ENCODE peak calls at places on chromosomes 13 and 19, in four cellular contexts. Z, N, I and Y are unnamed samples. For H3K4me1 and H3K9me3, the result is how much of the 10 kb centered on the place peaks cover.

GRCh38 chr19:15702590-15702930 is 25.3 kb upstream of the OR10H2 start:
- DNase-seq in I (peak), Z (peak), N (peak), Y (peak)

GRCh38 chr13:27082325-27082724 is 89.3 kb downstream of the USP12 start:
- DNase-seq in Z (no peak), I (no peak), N (peak), Y (no peak)

GRCh38 chr19:14576363-14576762 is 4.5 kb upstream of the NDUFB7 start:
- DNase-seq in I (no peak), N (no peak), Z (no peak), Y (no peak)

GRCh38 chr13:25990801-25991200 is 61.0 kb downstream of the SHISA2 start:
- DNase-seq in Z (no peak), I (no peak), N (peak), Y (no peak)

GRCh38 chr13:95479706-95480105 is 72.8 kb upstream of the CLDN10 start:
- DNase-seq in I (no peak), N (no peak), Z (no peak), Y (no peak)

GRCh38 chr13:41520016-41520698 is 62.8 kb downstream of the RGCC start:
- DNase-seq in Z (no peak), N (no peak), I (no peak), Y (no peak)

GRCh38 chr13:48514776-48515175 is 18.1 kb downstream of the RCBTB2 start:
- DNase-seq in N (no peak), Z (no peak), I (no peak), Y (no peak)

GRCh38 chr13:53821632-53822031 is 793.0 kb downstream of the OLFM4 start:
- DNase-seq in Z (no peak), N (no peak), I (peak), Y (no peak)

GRCh38 chr13:33927315-33927714 is 109.4 kb downstream of the RFC3 start:
- DNase-seq in N (peak), I (peak), Z (no peak), Y (no peak)

GRCh38 chr13:74204606-74205312 is 70.6 kb upstream of the KLF12 start:
- DNase-seq in N (no peak), I (no peak), Z (no peak), Y (no peak)

GRCh38 chr13:74464656-74465055 is 330.5 kb upstream of the KLF12 start:
- DNase-seq in N (no peak), I (no peak), Z (no peak), Y (no peak)

GRCh38 chr19:34481861-34482379 is 362 bp downstream of the WTIP start:
- DNase-seq in N (no peak), Z (no peak), I (peak), Y (no peak)

GRCh38 chr19:38221421-38221820 is 2.6 kb downstream of the DPF1 start:
- DNase-seq in Z (no peak), N (no peak), I (no peak), Y (no peak)

GRCh38 chr13:114049026-114049425 is 75.2 kb upstream of the C13orf46 start:
- DNase-seq in I (no peak), N (no peak), Z (no peak), Y (no peak)

GRCh38 chr19:52138614-52139290 is 986 bp downstream of the ZNF616 start:
- DNase-seq in Z (peak), I (peak), N (peak), Y (peak)

GRCh38 chr13:33642374-33643065 is 175.4 kb upstream of the RFC3 start:
- DNase-seq in N (peak), I (peak), Z (no peak), Y (no peak)

GRCh38 chr13:63446329-63446728 is 2030.7 kb upstream of the PCDH20 start:
- DNase-seq in I (no peak), N (no peak), Z (no peak), Y (no peak)

GRCh38 chr19:1765182-1765903 is 12.0 kb downstream of the ONECUT3 start:
- DNase-seq in N (no peak), Z (no peak), I (no peak), Y (no peak)

GRCh38 chr13:100879255-100879654 is 204.7 kb upstream of the TMTC4 start:
- DNase-seq in Z (no peak), N (no peak), I (no peak), Y (no peak)

GRCh38 chr19:3683866-3684816 is 16.1 kb downstream of the PIP5K1C start:
- DNase-seq in I (no peak), N (peak), Z (no peak), Y (no peak)

GRCh38 chr19:41888926-41889325 is 5.9 kb downstream of the ARHGEF1 start:
- DNase-seq in I (no peak), N (no peak), Z (no peak), Y (no peak)

GRCh38 chr13:37476874-37477273 is 121.7 kb downstream of the POSTN start:
- DNase-seq in N (peak), Z (no peak), I (no peak), Y (peak)

GRCh38 chr13:113345486-113345885 is 18.4 kb downstream of the GRTP1 start:
- DNase-seq in I (no peak), N (no peak), Z (no peak), Y (no peak)

GRCh38 chr13:26784704-26785639 is 24.4 kb upstream of the GPR12 start:
- DNase-seq in I (no peak), Z (peak), N (no peak), Y (peak)

GRCh38 chr19:531753-532571 is at the start of gene CDC34:
- DNase-seq in Z (no peak), I (no peak), N (no peak), Y (no peak)

GRCh38 chr13:106477303-106477702 is 58.2 kb downstream of the EFNB2 start:
- DNase-seq in N (no peak), I (peak), Z (no peak), Y (no peak)

GRCh38 chr19:33784432-33784831 is 12.2 kb upstream of the KCTD15 start:
- DNase-seq in Z (no peak), I (peak), N (no peak), Y (no peak)

GRCh38 chr13:40498461-40498860 is 168.0 kb downstream of the FOXO1 start:
- DNase-seq in I (no peak), Z (no peak), N (no peak), Y (no peak)

GRCh38 chr19:1360818-1361461 is 22.8 kb upstream of the NDUFS7 start:
- DNase-seq in Z (no peak), N (peak), I (no peak), Y (peak)

GRCh38 chr19:29579308-29579910 is 26.7 kb upstream of the POP4 start:
- DNase-seq in Z (no peak), N (no peak), I (no peak), Y (no peak)

GRCh38 chr19:10817291-10818038 is 18.5 kb downstream of the TMED1 start:
- DNase-seq in Z (no peak), I (no peak), N (peak), Y (no peak)

GRCh38 chr19:58361900-58362271 is 665 bp downstream of the ZNF497 start:
- DNase-seq in N (peak), Z (peak), I (peak), Y (peak)

GRCh38 chr13:66950666-66951065 is 279.5 kb downstream of the PCDH9 start:
- DNase-seq in Z (no peak), I (no peak), N (no peak), Y (no peak)

GRCh38 chr19:51064534-51065220 is at the start of gene KLK13:
- DNase-seq in I (no peak), Z (no peak), N (peak), Y (peak)

GRCh38 chr13:110465696-110466095 is 95.8 kb downstream of the RAB20 start:
- DNase-seq in Z (peak), N (no peak), I (no peak), Y (no peak)
- H3K4me3 ChIP-seq in Z (no peak), N (no peak), I (no peak), Y (no peak)

DNA sequence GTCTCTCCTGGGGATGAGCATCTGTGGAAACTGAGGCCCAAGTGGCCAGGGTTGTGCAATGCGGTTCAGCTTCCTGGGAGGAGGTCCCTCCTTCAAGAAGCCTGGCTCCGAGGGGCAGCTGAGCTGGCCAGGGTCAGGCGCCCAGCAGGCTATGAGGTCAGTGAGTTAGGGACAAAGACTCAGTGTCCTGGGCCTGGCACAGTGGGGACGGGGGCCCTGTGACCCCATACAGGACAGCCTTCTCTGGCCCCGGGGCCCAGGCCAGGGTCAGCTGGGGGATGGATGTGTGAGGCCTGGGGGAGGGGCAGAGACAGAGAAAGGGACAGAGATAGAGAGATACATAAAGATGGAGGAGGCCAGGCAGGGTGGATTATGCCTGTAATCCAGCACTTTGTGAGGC is 3.0 kb upstream of the IL12RB1 start:
- DNase-seq in I (no peak), N (no peak), Z (no peak), Y (no peak)
- H3K4me1 ChIP-seq in I (under half), N (under half), Z (under half), Y (under half)

GRCh38 chr19:40025938-40026596 is 29.2 kb downstream of the ZNF546 start:
- DNase-seq in N (no peak), Z (no peak), I (no peak), Y (no peak)

GRCh38 chr19:40023969-40024368 is 27.1 kb downstream of the ZNF546 start:
- DNase-seq in I (no peak), N (no peak), Z (no peak), Y (no peak)

DNA sequence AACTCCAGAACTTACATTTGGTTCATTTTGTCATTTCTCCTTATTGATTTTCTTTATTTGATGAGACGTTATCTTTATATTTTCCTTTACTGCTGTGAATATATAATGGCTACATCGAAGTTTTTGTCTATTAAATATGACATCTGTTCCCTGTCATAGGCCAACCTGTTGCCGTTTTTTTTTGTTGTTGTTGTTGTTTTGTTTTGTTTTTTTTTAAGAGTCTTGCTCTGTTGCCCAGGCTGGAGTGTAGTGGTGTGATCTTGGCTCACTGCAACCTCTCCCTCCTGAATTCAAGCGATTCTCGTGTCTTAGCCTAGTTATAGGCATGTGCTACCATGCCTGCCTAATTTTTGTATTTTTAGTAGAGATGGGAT is 29.4 kb downstream of the ZNF780B start:
- DNase-seq in Z (no peak), N (no peak), I (no peak), Y (no peak)
- H3K9me3 ChIP-seq in Z (half or more), N (under half), I (under half), Y (under half)

GRCh38 chr13:55761986-55762385 is 1378.7 kb upstream of the PRR20A start:
- DNase-seq in N (no peak), Z (no peak), I (no peak), Y (no peak)
- H3K4me3 ChIP-seq in N (no peak), Z (no peak), I (no peak), Y (no peak)

GRCh38 chr19:18460900-18461299 is 23.0 kb upstream of the ISYNA1 start:
- DNase-seq in I (no peak), N (no peak), Z (no peak), Y (no peak)
- H3K4me1 ChIP-seq in I (under half), N (under half), Z (under half), Y (under half)